ENCODE peak calls at places on chromosomes 11 and 22, in six cellular contexts. M, A, H, L, R and U are unnamed samples. For H3K4me1, the result is how much of the 10 kb centered on the place peaks cover.

GRCh38 chr22:50699754-50700386 is 27.2 kb downstream of the SHANK3 start:
- DNase-seq in M (no peak), A (no peak), H (peak), L (peak), R (no peak), U (no peak)

GRCh38 chr11:120652705-120653335 is 141.3 kb downstream of the GRIK4 start:
- DNase-seq in M (no peak), A (peak), H (no peak), L (no peak), R (no peak), U (peak)

GRCh38 chr11:68312780-68313573 is 586 bp downstream of the LRP5 start:
- DNase-seq in M (no peak), A (peak), H (no peak), L (no peak), R (no peak), U (no peak)

GRCh38 chr11:116481126-116481644 is 291.6 kb downstream of the BUD13 start:
- DNase-seq in M (no peak), A (no peak), H (no peak), L (no peak), R (no peak), U (no peak)

GRCh38 chr11:3120071-3120792 is 44.9 kb downstream of the OSBPL5 start:
- DNase-seq in M (no peak), A (no peak), H (no peak), L (no peak), R (no peak), U (no peak)

GRCh38 chr11:113695207-113695606 is 10.9 kb downstream of the TMPRSS5 start:
- DNase-seq in M (no peak), A (no peak), H (no peak), L (no peak), R (no peak), U (no peak)

GRCh38 chr11:5701184-5701583 is 11.6 kb downstream of the TRIM22 start:
- DNase-seq in M (no peak), A (no peak), H (no peak), L (no peak), R (no peak), U (no peak)

GRCh38 chr22:31556627-31557203 is 60.4 kb downstream of the SFI1 start:
- DNase-seq in M (peak), A (peak), H (no peak), L (no peak), R (no peak), U (peak)

GRCh38 chr11:62004473-62004872 is 37.0 kb upstream of the FTH1 start:
- DNase-seq in M (no peak), A (peak), H (no peak), L (no peak), R (peak), U (peak)

GRCh38 chr11:8273281-8273680 is 9.6 kb upstream of the LMO1 start:
- DNase-seq in M (no peak), A (no peak), H (no peak), L (no peak), R (no peak), U (peak)

GRCh38 chr11:61325649-61326414 is 7.1 kb downstream of the DDB1 start:
- DNase-seq in M (no peak), A (peak), H (no peak), L (no peak), R (no peak), U (no peak)

GRCh38 chr11:116193321-116194114 is 579.3 kb downstream of the BUD13 start:
- DNase-seq in M (peak), A (peak), H (peak), L (no peak), R (peak), U (peak)

GRCh38 chr11:117094776-117095175 is 3.5 kb downstream of the SIK3 start:
- DNase-seq in M (no peak), A (peak), H (no peak), L (no peak), R (peak), U (peak)

GRCh38 chr11:89529619-89530018 is 38.4 kb upstream of the NOX4 start:
- DNase-seq in M (no peak), A (no peak), H (no peak), L (no peak), R (no peak), U (no peak)

GRCh38 chr22:47808886-47809620 is 1046.6 kb downstream of the TBC1D22A start:
- DNase-seq in M (no peak), A (no peak), H (no peak), L (no peak), R (no peak), U (no peak)

GRCh38 chr11:76574406-76574805 is 96.1 kb downstream of the LRRC32 start:
- DNase-seq in M (no peak), A (peak), H (no peak), L (no peak), R (peak), U (peak)

GRCh38 chr11:69335461-69336386 is 41.8 kb downstream of the MYEOV start:
- DNase-seq in M (no peak), A (no peak), H (peak), L (no peak), R (no peak), U (no peak)

GRCh38 chr22:40044870-40045834 is 50.4 kb downstream of the FAM83F start:
- DNase-seq in M (peak), A (peak), H (peak), L (no peak), R (no peak), U (peak)

GRCh38 chr11:105372214-105372613 is 232.6 kb upstream of the CARD18 start:
- DNase-seq in M (no peak), A (no peak), H (no peak), L (no peak), R (no peak), U (no peak)

GRCh38 chr11:40185793-40186192 is 1273.7 kb downstream of the LRRC4C start:
- DNase-seq in M (no peak), A (no peak), H (no peak), L (no peak), R (no peak), U (no peak)

GRCh38 chr11:67179892-67180490 is 60.9 kb downstream of the KDM2A start:
- DNase-seq in M (no peak), A (no peak), H (no peak), L (no peak), R (no peak), U (no peak)

GRCh38 chr11:92658733-92659132 is 310.7 kb upstream of the MTNR1B start:
- DNase-seq in M (no peak), A (no peak), H (no peak), L (no peak), R (no peak), U (no peak)

GRCh38 chr22:46100401-46101105 is 49.8 kb upstream of the PPARA start:
- DNase-seq in M (no peak), A (no peak), H (no peak), L (no peak), R (no peak), U (no peak)

GRCh38 chr22:46097268-46097900 is 52.9 kb upstream of the PPARA start:
- DNase-seq in M (no peak), A (no peak), H (no peak), L (no peak), R (no peak), U (no peak)

GRCh38 chr22:46099740-46100139 is 50.6 kb upstream of the PPARA start:
- DNase-seq in M (no peak), A (no peak), H (no peak), L (no peak), R (no peak), U (no peak)

GRCh38 chr22:46096706-46097230 is 53.6 kb upstream of the PPARA start:
- DNase-seq in M (no peak), A (no peak), H (no peak), L (no peak), R (no peak), U (no peak)

DNA sequence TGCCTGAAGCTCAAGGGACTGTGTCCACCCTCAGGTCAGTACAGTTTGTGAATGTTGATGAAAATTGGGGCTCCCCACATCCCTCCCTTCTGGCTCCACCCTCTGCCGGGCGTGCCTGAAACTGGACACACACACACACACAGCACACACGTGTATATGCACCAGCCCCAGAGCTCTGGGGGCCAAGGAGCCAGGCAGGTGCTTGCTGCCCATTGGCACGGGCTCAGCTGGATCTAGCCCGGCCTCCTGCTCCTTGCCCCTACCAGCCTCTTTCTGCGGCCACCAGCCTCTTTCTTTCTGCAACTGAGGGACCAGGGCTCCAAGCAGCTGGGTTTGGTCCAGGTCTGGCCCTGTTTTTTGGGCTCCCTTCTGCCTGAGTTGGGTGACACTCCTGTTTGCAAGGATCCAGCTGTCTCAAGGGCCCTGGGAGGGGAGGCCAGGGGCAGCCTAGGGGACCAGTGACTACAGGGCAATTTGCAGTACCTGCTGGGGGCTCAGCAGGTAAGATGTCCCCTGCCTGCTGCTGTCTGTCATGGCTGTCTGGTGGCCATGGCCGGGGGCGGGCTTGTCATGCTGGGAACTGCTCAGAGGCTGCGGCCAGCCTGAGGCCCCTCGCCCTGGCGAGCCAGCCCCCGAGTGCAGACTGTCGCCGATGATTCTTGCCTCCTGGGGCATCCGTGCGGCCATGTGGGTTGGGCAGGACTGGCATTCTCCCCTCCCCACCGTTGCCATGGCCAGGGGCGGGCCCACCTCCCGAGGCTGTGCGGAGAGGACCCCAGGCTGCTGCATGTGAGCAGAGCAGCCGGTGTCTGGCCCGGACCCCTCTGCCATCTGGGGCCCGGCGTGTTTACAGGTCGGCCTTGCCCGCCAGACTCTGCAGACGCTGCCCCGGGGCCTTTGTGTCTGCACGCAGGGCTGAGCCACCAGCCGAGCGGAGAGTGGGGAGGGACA is 51.5 kb upstream of the PPARA start:
- DNase-seq in M (no peak), A (no peak), H (no peak), L (no peak), R (no peak), U (no peak)
- H3K4me1 ChIP-seq in M (under half), A (under half), H (under half), L (under half), R (under half), U (under half)

GRCh38 chr11:121795206-121795605 is 320.8 kb downstream of the BLID start:
- DNase-seq in M (no peak), A (no peak), H (no peak), L (no peak), R (no peak), U (no peak)
- H2AFZ ChIP-seq in M (peak), A (no peak), H (no peak), L (peak), R (no peak), U (no peak)

DNA sequence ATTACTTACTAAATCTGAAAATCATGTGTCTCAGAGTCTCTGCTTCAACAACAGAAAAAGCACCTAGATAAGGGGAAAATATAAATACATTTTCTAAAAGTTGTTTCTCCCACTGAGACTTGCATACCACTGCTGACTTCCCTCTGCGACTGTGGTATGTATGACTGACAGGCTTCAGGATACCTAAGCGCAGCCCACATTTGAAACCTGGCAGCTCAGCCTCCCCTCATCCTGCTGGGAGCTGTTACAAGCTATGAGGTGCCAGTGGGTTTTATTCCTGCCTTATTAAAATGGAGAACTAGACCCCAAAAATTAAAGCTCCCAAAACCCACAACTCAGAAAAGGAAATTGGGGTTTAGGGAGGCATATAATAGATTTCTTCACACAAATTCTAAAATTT is 133.6 kb downstream of the RAB38 start:
- DNase-seq in M (no peak), A (no peak), H (no peak), L (no peak), R (no peak), U (no peak)
- H2BK120ac ChIP-seq in M (no peak), A (no peak), H (no peak), L (no peak), R (no peak), U (no peak)

GRCh38 chr22:36367066-36367465 is 20.7 kb downstream of the MYH9 start:
- DNase-seq in M (no peak), A (no peak), H (no peak), L (no peak), R (no peak), U (no peak)
- H3K4me1 ChIP-seq in M (half or more), A (half or more), H (under half), L (half or more), R (half or more), U (half or more)

GRCh38 chr11:12639388-12639787 is 34.8 kb upstream of the TEAD1 start:
- DNase-seq in M (no peak), A (no peak), H (no peak), L (no peak), R (no peak), U (no peak)

GRCh38 chr11:12640355-12640754 is 33.9 kb upstream of the TEAD1 start:
- DNase-seq in M (no peak), A (no peak), H (no peak), L (no peak), R (no peak), U (no peak)

GRCh38 chr11:12643029-12643428 is 31.2 kb upstream of the TEAD1 start:
- DNase-seq in M (no peak), A (no peak), H (no peak), L (no peak), R (no peak), U (no peak)

GRCh38 chr11:12640926-12641849 is 33.0 kb upstream of the TEAD1 start:
- DNase-seq in M (no peak), A (peak), H (no peak), L (no peak), R (no peak), U (no peak)

DNA sequence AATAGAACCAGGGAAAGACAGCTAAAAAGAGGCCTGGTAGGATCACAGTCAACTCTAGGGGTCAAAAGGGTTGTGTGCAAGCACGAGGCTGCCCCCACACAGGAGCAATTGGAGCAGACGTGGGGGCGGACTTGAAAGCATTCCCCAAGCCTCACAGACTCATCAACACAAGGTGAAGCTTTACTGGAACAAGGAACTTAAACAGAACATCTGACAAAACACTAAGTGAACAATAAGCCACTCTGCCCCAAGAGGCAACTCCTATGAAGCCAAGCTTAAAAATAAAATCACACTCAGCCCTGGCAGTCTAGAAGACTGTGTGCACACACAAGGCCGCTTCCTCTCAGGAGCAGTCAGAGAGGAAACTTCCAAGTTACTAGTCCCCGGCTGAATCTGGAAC is 32.2 kb upstream of the TEAD1 start:
- DNase-seq in M (no peak), A (peak), H (no peak), L (no peak), R (no peak), U (peak)
- H2AFZ ChIP-seq in M (peak), A (no peak), H (no peak), L (no peak), R (peak), U (peak)

DNA sequence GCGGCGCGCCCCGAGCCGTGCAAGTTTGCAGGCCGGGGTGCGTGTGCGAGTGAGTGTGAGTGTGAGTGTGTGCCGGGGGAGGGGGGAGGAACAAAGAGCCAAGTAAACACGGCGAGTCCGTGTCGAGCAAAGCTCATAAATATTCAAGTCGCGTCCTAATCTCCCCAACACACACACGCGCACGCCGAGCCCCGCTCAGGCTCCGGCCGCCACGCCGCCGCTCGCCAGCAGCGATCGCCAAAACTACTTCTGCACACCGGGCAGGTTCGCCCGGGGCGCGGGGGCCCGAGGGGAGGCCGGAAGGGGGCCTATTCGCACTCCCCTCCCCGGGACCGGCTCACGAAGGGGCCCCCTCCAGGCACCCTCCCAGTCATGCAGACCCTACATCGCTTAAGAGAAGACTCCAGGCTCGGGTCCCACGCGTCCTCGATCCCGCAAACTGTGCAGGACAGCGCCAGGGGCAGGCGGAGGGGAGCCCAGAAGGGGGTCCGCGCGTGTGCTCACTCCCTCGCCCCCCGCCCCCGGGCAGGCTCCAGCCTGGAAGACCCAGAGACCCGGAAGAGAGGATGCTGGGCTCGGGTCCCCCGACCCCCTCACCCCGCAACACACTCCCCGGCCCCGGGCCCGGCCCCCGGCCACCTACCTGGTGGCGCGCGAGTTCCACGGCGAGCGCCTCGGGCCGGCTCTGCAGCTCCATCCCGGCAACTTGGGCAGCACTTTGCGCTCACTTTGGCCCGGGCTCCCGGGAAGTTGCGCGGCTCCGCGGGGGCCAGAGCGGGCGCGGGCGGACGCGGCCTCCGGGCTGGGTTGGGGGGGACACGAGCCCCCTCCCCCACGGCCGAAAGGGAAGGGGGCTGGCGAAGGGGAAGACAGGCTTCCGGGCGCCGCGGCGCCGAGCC is 703 bp downstream of the PHF21B start:
- DNase-seq in M (peak), A (peak), H (no peak), L (no peak), R (no peak), U (no peak)
- H2BK120ac ChIP-seq in M (peak), A (no peak), H (no peak), L (no peak), R (no peak), U (no peak)

GRCh38 chr11:75345455-75346224 is 5.8 kb downstream of the ARRB1 start:
- DNase-seq in M (no peak), A (no peak), H (no peak), L (no peak), R (no peak), U (no peak)
- H3K4me1 ChIP-seq in M (under half), A (half or more), H (under half), L (under half), R (half or more), U (half or more)